ENCODE peak calls at places on chromosomes 16 and 17, in eight cellular contexts. One of them, this sample, is unnamed.

GRCh38 chr17:17935321-17936271 is 36.6 kb downstream of the TOM1L2 start:
- DNase-seq in KG1: no peak
- DNase-seq in fibroblast of lung: peak; percentile 93
- DNase-seq in sciatic nerve: no peak
- DNase-seq in upper lobe of right lung: no peak
- DNase-seq in AG08396: peak; percentile 86
- DNase-seq in cardiac fibroblast: peak; percentile 92
- DNase-seq in activated CD4-positive, alpha-beta T cell treated with anti-CD3 and anti-CD28 coated beads for 48 hours: no peak
- DNase-seq in this sample: peak; percentile 76

GRCh38 chr17:69047368-69048263 is 13.1 kb downstream of the ABCA9 start:
- DNase-seq in fibroblast of lung: peak; percentile 91
- DNase-seq in KG1: no peak
- DNase-seq in AG08396: no peak
- DNase-seq in activated CD4-positive, alpha-beta T cell treated with anti-CD3 and anti-CD28 coated beads for 48 hours: no peak
- DNase-seq in cardiac fibroblast: peak; percentile 99
- DNase-seq in sciatic nerve: no peak
- DNase-seq in upper lobe of right lung: no peak
- DNase-seq in this sample: peak; percentile 78

GRCh38 chr17:43695968-43696865 is 34.5 kb upstream of the MEOX1 start:
- DNase-seq in activated CD4-positive, alpha-beta T cell treated with anti-CD3 and anti-CD28 coated beads for 48 hours: no peak
- DNase-seq in cardiac fibroblast: peak; percentile 83
- DNase-seq in sciatic nerve: no peak
- DNase-seq in KG1: no peak
- DNase-seq in fibroblast of lung: peak; percentile 49
- DNase-seq in AG08396: peak; percentile 55
- DNase-seq in upper lobe of right lung: no peak
- DNase-seq in this sample: no peak

GRCh38 chr17:82787081-82787848 is 35.4 kb downstream of the TBCD start:
- DNase-seq in fibroblast of lung: peak; percentile 85
- DNase-seq in activated CD4-positive, alpha-beta T cell treated with anti-CD3 and anti-CD28 coated beads for 48 hours: no peak
- DNase-seq in upper lobe of right lung: no peak
- DNase-seq in sciatic nerve: no peak
- DNase-seq in KG1: no peak
- DNase-seq in cardiac fibroblast: no peak
- DNase-seq in AG08396: no peak
- DNase-seq in this sample: no peak

GRCh38 chr17:14205992-14206461 is 30.6 kb downstream of the CDRT15 start:
- DNase-seq in fibroblast of lung: no peak
- DNase-seq in sciatic nerve: no peak
- DNase-seq in cardiac fibroblast: no peak
- DNase-seq in upper lobe of right lung: peak; percentile 86
- DNase-seq in KG1: no peak
- DNase-seq in AG08396: no peak
- DNase-seq in activated CD4-positive, alpha-beta T cell treated with anti-CD3 and anti-CD28 coated beads for 48 hours: peak; percentile 77
- DNase-seq in this sample: no peak

GRCh38 chr16:84446596-84447392 is 57.7 kb downstream of the MEAK7 start:
- DNase-seq in KG1: no peak
- DNase-seq in activated CD4-positive, alpha-beta T cell treated with anti-CD3 and anti-CD28 coated beads for 48 hours: no peak
- DNase-seq in cardiac fibroblast: no peak
- DNase-seq in AG08396: no peak
- DNase-seq in upper lobe of right lung: peak; percentile 22
- DNase-seq in fibroblast of lung: no peak
- DNase-seq in sciatic nerve: peak; percentile 33
- DNase-seq in this sample: no peak

GRCh38 chr17:4407851-4408250 is 25.9 kb upstream of the SPNS3 start:
- DNase-seq in sciatic nerve: no peak
- DNase-seq in cardiac fibroblast: no peak
- DNase-seq in KG1: no peak
- DNase-seq in AG08396: peak; percentile 48
- DNase-seq in fibroblast of lung: peak; percentile 10
- DNase-seq in upper lobe of right lung: no peak
- DNase-seq in activated CD4-positive, alpha-beta T cell treated with anti-CD3 and anti-CD28 coated beads for 48 hours: no peak
- DNase-seq in this sample: no peak

GRCh38 chr17:40560592-40561293 is 4.5 kb downstream of the CCR7 start:
- DNase-seq in AG08396: no peak
- DNase-seq in cardiac fibroblast: peak; percentile 66
- DNase-seq in KG1: no peak
- DNase-seq in fibroblast of lung: peak; percentile 92
- DNase-seq in upper lobe of right lung: peak; percentile 48
- DNase-seq in sciatic nerve: no peak
- DNase-seq in activated CD4-positive, alpha-beta T cell treated with anti-CD3 and anti-CD28 coated beads for 48 hours: peak; percentile 88
- DNase-seq in this sample: peak; percentile 5

GRCh38 chr16:67667817-67668494 is 1.3 kb downstream of the C16orf86 start:
- DNase-seq in sciatic nerve: peak; percentile 85
- DNase-seq in cardiac fibroblast: peak; percentile 95
- DNase-seq in AG08396: peak; percentile 95
- DNase-seq in activated CD4-positive, alpha-beta T cell treated with anti-CD3 and anti-CD28 coated beads for 48 hours: peak; percentile 91
- DNase-seq in KG1: peak; percentile 74
- DNase-seq in fibroblast of lung: peak; percentile 84
- DNase-seq in upper lobe of right lung: peak; percentile 87
- DNase-seq in this sample: peak; percentile 93

GRCh38 chr17:78829477-78829876 is 11.1 kb downstream of the USP36 start:
- DNase-seq in AG08396: no peak
- DNase-seq in upper lobe of right lung: no peak
- DNase-seq in cardiac fibroblast: no peak
- DNase-seq in fibroblast of lung: no peak
- DNase-seq in sciatic nerve: no peak
- DNase-seq in activated CD4-positive, alpha-beta T cell treated with anti-CD3 and anti-CD28 coated beads for 48 hours: no peak
- DNase-seq in KG1: no peak
- DNase-seq in this sample: no peak

GRCh38 chr17:49928826-49929475 is 40.0 kb upstream of the DLX4 start:
- DNase-seq in activated CD4-positive, alpha-beta T cell treated with anti-CD3 and anti-CD28 coated beads for 48 hours: no peak
- DNase-seq in upper lobe of right lung: no peak
- DNase-seq in cardiac fibroblast: no peak
- DNase-seq in sciatic nerve: no peak
- DNase-seq in AG08396: no peak
- DNase-seq in KG1: no peak
- DNase-seq in fibroblast of lung: peak; percentile 45
- DNase-seq in this sample: no peak

GRCh38 chr16:85346404-85347212 is 234.3 kb upstream of the CIBAR2 start:
- DNase-seq in AG08396: no peak
- DNase-seq in upper lobe of right lung: no peak
- DNase-seq in sciatic nerve: no peak
- DNase-seq in cardiac fibroblast: no peak
- DNase-seq in activated CD4-positive, alpha-beta T cell treated with anti-CD3 and anti-CD28 coated beads for 48 hours: no peak
- DNase-seq in KG1: no peak
- DNase-seq in fibroblast of lung: no peak
- DNase-seq in this sample: no peak

GRCh38 chr16:69567031-69567680 is 1.4 kb downstream of the NFAT5 start:
- DNase-seq in activated CD4-positive, alpha-beta T cell treated with anti-CD3 and anti-CD28 coated beads for 48 hours: peak; percentile 23
- DNase-seq in upper lobe of right lung: no peak
- DNase-seq in sciatic nerve: no peak
- DNase-seq in fibroblast of lung: peak; percentile 31
- DNase-seq in cardiac fibroblast: no peak
- DNase-seq in KG1: peak; percentile 61
- DNase-seq in AG08396: peak; percentile 5
- DNase-seq in this sample: peak; percentile 57

GRCh38 chr17:52035336-52035915 is 123.1 kb downstream of the CA10 start:
- DNase-seq in AG08396: no peak
- DNase-seq in cardiac fibroblast: no peak
- DNase-seq in sciatic nerve: no peak
- DNase-seq in KG1: no peak
- DNase-seq in upper lobe of right lung: no peak
- DNase-seq in fibroblast of lung: no peak
- DNase-seq in activated CD4-positive, alpha-beta T cell treated with anti-CD3 and anti-CD28 coated beads for 48 hours: no peak
- DNase-seq in this sample: no peak

GRCh38 chr16:86584726-86585721 is 6.7 kb downstream of the FOXL1 start:
- DNase-seq in AG08396: no peak
- DNase-seq in fibroblast of lung: peak; percentile 82
- DNase-seq in activated CD4-positive, alpha-beta T cell treated with anti-CD3 and anti-CD28 coated beads for 48 hours: no peak
- DNase-seq in cardiac fibroblast: no peak
- DNase-seq in KG1: no peak
- DNase-seq in upper lobe of right lung: no peak
- DNase-seq in sciatic nerve: no peak
- DNase-seq in this sample: no peak

GRCh38 chr16:12160249-12160648 is 183.7 kb downstream of the SNX29 start:
- DNase-seq in activated CD4-positive, alpha-beta T cell treated with anti-CD3 and anti-CD28 coated beads for 48 hours: no peak
- DNase-seq in KG1: no peak
- DNase-seq in fibroblast of lung: peak; percentile 77
- DNase-seq in AG08396: no peak
- DNase-seq in upper lobe of right lung: no peak
- DNase-seq in cardiac fibroblast: peak; percentile 28
- DNase-seq in sciatic nerve: no peak
- DNase-seq in this sample: no peak

GRCh38 chr16:3509470-3509928 is 8.7 kb downstream of the CLUAP1 start:
- DNase-seq in fibroblast of lung: no peak
- DNase-seq in activated CD4-positive, alpha-beta T cell treated with anti-CD3 and anti-CD28 coated beads for 48 hours: peak; percentile 81
- DNase-seq in AG08396: no peak
- DNase-seq in cardiac fibroblast: no peak
- DNase-seq in sciatic nerve: peak; percentile 46
- DNase-seq in KG1: no peak
- DNase-seq in upper lobe of right lung: peak; percentile 57
- DNase-seq in this sample: no peak

GRCh38 chr17:2011421-2012371 is 13.4 kb downstream of the RTN4RL1 start:
- DNase-seq in fibroblast of lung: peak; percentile 63
- DNase-seq in activated CD4-positive, alpha-beta T cell treated with anti-CD3 and anti-CD28 coated beads for 48 hours: no peak
- DNase-seq in KG1: no peak
- DNase-seq in cardiac fibroblast: peak; percentile 65
- DNase-seq in sciatic nerve: peak; percentile 76
- DNase-seq in AG08396: peak; percentile 75
- DNase-seq in upper lobe of right lung: peak; percentile 72
- DNase-seq in this sample: no peak

GRCh38 chr16:1678500-1679098 is 520 bp downstream of the JPT2 start:
- DNase-seq in activated CD4-positive, alpha-beta T cell treated with anti-CD3 and anti-CD28 coated beads for 48 hours: peak; percentile 60
- DNase-seq in upper lobe of right lung: no peak
- DNase-seq in cardiac fibroblast: peak; percentile 34
- DNase-seq in sciatic nerve: no peak
- DNase-seq in KG1: no peak
- DNase-seq in AG08396: peak; percentile 52
- DNase-seq in fibroblast of lung: peak; percentile 44
- DNase-seq in this sample: peak; percentile 75

GRCh38 chr17:4201231-4201630 is 58.2 kb downstream of the CYB5D2 start:
- DNase-seq in activated CD4-positive, alpha-beta T cell treated with anti-CD3 and anti-CD28 coated beads for 48 hours: no peak
- DNase-seq in fibroblast of lung: no peak
- DNase-seq in upper lobe of right lung: no peak
- DNase-seq in KG1: no peak
- DNase-seq in AG08396: no peak
- DNase-seq in cardiac fibroblast: no peak
- DNase-seq in sciatic nerve: no peak
- DNase-seq in this sample: no peak

GRCh38 chr17:79944251-79944812 is 91.3 kb downstream of the TBC1D16 start:
- DNase-seq in fibroblast of lung: no peak
- DNase-seq in upper lobe of right lung: peak; percentile 59
- DNase-seq in KG1: no peak
- DNase-seq in sciatic nerve: peak; percentile 58
- DNase-seq in cardiac fibroblast: no peak
- DNase-seq in AG08396: no peak
- DNase-seq in activated CD4-positive, alpha-beta T cell treated with anti-CD3 and anti-CD28 coated beads for 48 hours: no peak
- DNase-seq in this sample: no peak

GRCh38 chr17:57086069-57086930 is 1.3 kb downstream of the AKAP1 start:
- DNase-seq in fibroblast of lung: peak; percentile 15
- DNase-seq in cardiac fibroblast: no peak
- DNase-seq in upper lobe of right lung: peak; percentile 74
- DNase-seq in AG08396: peak; percentile 41
- DNase-seq in activated CD4-positive, alpha-beta T cell treated with anti-CD3 and anti-CD28 coated beads for 48 hours: peak; percentile 26
- DNase-seq in sciatic nerve: no peak
- DNase-seq in KG1: no peak
- DNase-seq in this sample: peak; percentile 79

GRCh38 chr17:59388070-59388556 is 56.7 kb downstream of the YPEL2 start:
- DNase-seq in KG1: no peak
- DNase-seq in activated CD4-positive, alpha-beta T cell treated with anti-CD3 and anti-CD28 coated beads for 48 hours: no peak
- DNase-seq in upper lobe of right lung: no peak
- DNase-seq in sciatic nerve: no peak
- DNase-seq in AG08396: no peak
- DNase-seq in cardiac fibroblast: no peak
- DNase-seq in fibroblast of lung: no peak
- DNase-seq in this sample: no peak

GRCh38 chr17:7173687-7174602 is 5.2 kb downstream of the ASGR1 start:
- DNase-seq in upper lobe of right lung: peak; percentile 92
- DNase-seq in AG08396: peak; percentile 54
- DNase-seq in fibroblast of lung: peak; percentile 27
- DNase-seq in sciatic nerve: peak; percentile 77
- DNase-seq in KG1: no peak
- DNase-seq in activated CD4-positive, alpha-beta T cell treated with anti-CD3 and anti-CD28 coated beads for 48 hours: peak; percentile 71
- DNase-seq in cardiac fibroblast: peak; percentile 34
- DNase-seq in this sample: peak; percentile 63

GRCh38 chr16:77213542-77214108 is 14.4 kb downstream of the SYCE1L start:
- DNase-seq in sciatic nerve: no peak
- DNase-seq in cardiac fibroblast: peak; percentile 83
- DNase-seq in KG1: no peak
- DNase-seq in upper lobe of right lung: no peak
- DNase-seq in AG08396: peak; percentile 84
- DNase-seq in activated CD4-positive, alpha-beta T cell treated with anti-CD3 and anti-CD28 coated beads for 48 hours: no peak
- DNase-seq in fibroblast of lung: peak; percentile 97
- DNase-seq in this sample: no peak

GRCh38 chr16:78591682-78592103 is 492.2 kb downstream of the WWOX start:
- DNase-seq in fibroblast of lung: no peak
- DNase-seq in sciatic nerve: no peak
- DNase-seq in cardiac fibroblast: no peak
- DNase-seq in upper lobe of right lung: no peak
- DNase-seq in KG1: no peak
- DNase-seq in activated CD4-positive, alpha-beta T cell treated with anti-CD3 and anti-CD28 coated beads for 48 hours: no peak
- DNase-seq in AG08396: no peak
- DNase-seq in this sample: no peak

GRCh38 chr16:1673424-1674151 is 4.5 kb upstream of the JPT2 start:
- DNase-seq in sciatic nerve: no peak
- DNase-seq in activated CD4-positive, alpha-beta T cell treated with anti-CD3 and anti-CD28 coated beads for 48 hours: no peak
- DNase-seq in cardiac fibroblast: no peak
- DNase-seq in AG08396: no peak
- DNase-seq in fibroblast of lung: no peak
- DNase-seq in upper lobe of right lung: no peak
- DNase-seq in KG1: no peak
- DNase-seq in this sample: no peak

GRCh38 chr17:31488264-31488981 is 96.9 kb downstream of the RAB11FIP4 start:
- DNase-seq in upper lobe of right lung: peak; percentile 83
- DNase-seq in AG08396: no peak
- DNase-seq in activated CD4-positive, alpha-beta T cell treated with anti-CD3 and anti-CD28 coated beads for 48 hours: peak; percentile 45
- DNase-seq in cardiac fibroblast: no peak
- DNase-seq in sciatic nerve: no peak
- DNase-seq in fibroblast of lung: no peak
- DNase-seq in KG1: no peak
- DNase-seq in this sample: peak; percentile 58

GRCh38 chr16:85353839-85354622 is 241.8 kb upstream of the CIBAR2 start:
- DNase-seq in fibroblast of lung: no peak
- DNase-seq in activated CD4-positive, alpha-beta T cell treated with anti-CD3 and anti-CD28 coated beads for 48 hours: no peak
- DNase-seq in sciatic nerve: no peak
- DNase-seq in KG1: no peak
- DNase-seq in AG08396: no peak
- DNase-seq in cardiac fibroblast: no peak
- DNase-seq in upper lobe of right lung: peak; percentile 83
- DNase-seq in this sample: peak; percentile 78

GRCh38 chr16:84577034-84577803 is 40.7 kb downstream of the COTL1 start:
- DNase-seq in AG08396: no peak
- DNase-seq in activated CD4-positive, alpha-beta T cell treated with anti-CD3 and anti-CD28 coated beads for 48 hours: no peak
- DNase-seq in sciatic nerve: no peak
- DNase-seq in fibroblast of lung: no peak
- DNase-seq in upper lobe of right lung: no peak
- DNase-seq in KG1: no peak
- DNase-seq in cardiac fibroblast: no peak
- DNase-seq in this sample: no peak

GRCh38 chr17:75406222-75406615 is 741 bp upstream of the GRB2 start:
- DNase-seq in cardiac fibroblast: peak; percentile 14
- DNase-seq in AG08396: no peak
- DNase-seq in sciatic nerve: peak; percentile 42
- DNase-seq in KG1: no peak
- DNase-seq in upper lobe of right lung: no peak
- DNase-seq in activated CD4-positive, alpha-beta T cell treated with anti-CD3 and anti-CD28 coated beads for 48 hours: no peak
- DNase-seq in fibroblast of lung: peak; percentile 18
- DNase-seq in this sample: no peak

GRCh38 chr16:2147378-2147777 is 1.0 kb upstream of the RAB26 start:
- DNase-seq in sciatic nerve: no peak
- DNase-seq in KG1: no peak
- DNase-seq in AG08396: no peak
- DNase-seq in cardiac fibroblast: no peak
- DNase-seq in fibroblast of lung: no peak
- DNase-seq in upper lobe of right lung: no peak
- DNase-seq in activated CD4-positive, alpha-beta T cell treated with anti-CD3 and anti-CD28 coated beads for 48 hours: no peak
- DNase-seq in this sample: no peak

GRCh38 chr16:87345721-87346424 is 28.7 kb upstream of the C16orf95 start:
- DNase-seq in AG08396: no peak
- DNase-seq in sciatic nerve: no peak
- DNase-seq in fibroblast of lung: no peak
- DNase-seq in upper lobe of right lung: no peak
- DNase-seq in KG1: no peak
- DNase-seq in cardiac fibroblast: no peak
- DNase-seq in activated CD4-positive, alpha-beta T cell treated with anti-CD3 and anti-CD28 coated beads for 48 hours: no peak
- DNase-seq in this sample: no peak

GRCh38 chr16:89633064-89633631 is 19.7 kb downstream of the DPEP1 start:
- DNase-seq in sciatic nerve: no peak
- DNase-seq in AG08396: peak; percentile 60
- DNase-seq in fibroblast of lung: peak; percentile 74
- DNase-seq in activated CD4-positive, alpha-beta T cell treated with anti-CD3 and anti-CD28 coated beads for 48 hours: no peak
- DNase-seq in KG1: no peak
- DNase-seq in cardiac fibroblast: no peak
- DNase-seq in upper lobe of right lung: no peak
- DNase-seq in this sample: no peak